ENCODE peak calls at places on chromosomes 12 and 14, in ten cellular contexts. One of them, this sample, is unnamed.

GRCh38 chr12:71972441-71973074 is 33.9 kb downstream of the TPH2 start:
- DNase-seq in upper lobe of right lung: no peak
- DNase-seq in fibroblast of the aortic adventitia: no peak
- DNase-seq in adrenal gland: no peak
- DNase-seq in left ventricle myocardium inferior: no peak
- DNase-seq in lower leg skin: no peak
- DNase-seq in OCI-LY7: peak; percentile 2
- DNase-seq in AG10803: no peak
- DNase-seq in right lobe of liver: no peak
- DNase-seq in body of pancreas: peak; percentile 42
- DNase-seq in this sample: no peak

GRCh38 chr12:93982847-93983315 is 165.5 kb upstream of the PLXNC1 start:
- DNase-seq in upper lobe of right lung: no peak
- DNase-seq in fibroblast of the aortic adventitia: peak; percentile 46
- DNase-seq in adrenal gland: no peak
- DNase-seq in left ventricle myocardium inferior: no peak
- DNase-seq in lower leg skin: no peak
- DNase-seq in OCI-LY7: no peak
- DNase-seq in AG10803: peak; percentile 61
- DNase-seq in right lobe of liver: no peak
- DNase-seq in body of pancreas: no peak
- DNase-seq in this sample: peak; percentile 61

GRCh38 chr14:96662116-96662901 is 134.9 kb upstream of the VRK1 start:
- DNase-seq in upper lobe of right lung: no peak
- DNase-seq in fibroblast of the aortic adventitia: no peak
- DNase-seq in adrenal gland: no peak
- DNase-seq in left ventricle myocardium inferior: no peak
- DNase-seq in lower leg skin: no peak
- DNase-seq in OCI-LY7: no peak
- DNase-seq in AG10803: no peak
- DNase-seq in right lobe of liver: no peak
- DNase-seq in body of pancreas: peak; percentile 10
- DNase-seq in this sample: no peak

GRCh38 chr14:90039253-90040010 is 22.4 kb upstream of the KCNK13 start:
- DNase-seq in upper lobe of right lung: no peak
- DNase-seq in fibroblast of the aortic adventitia: no peak
- DNase-seq in adrenal gland: no peak
- DNase-seq in left ventricle myocardium inferior: no peak
- DNase-seq in lower leg skin: peak; percentile 23
- DNase-seq in OCI-LY7: no peak
- DNase-seq in AG10803: no peak
- DNase-seq in right lobe of liver: no peak
- DNase-seq in body of pancreas: no peak
- DNase-seq in this sample: no peak

GRCh38 chr14:69673578-69674305 is 62.3 kb downstream of the SUSD6 start:
- DNase-seq in upper lobe of right lung: no peak
- DNase-seq in fibroblast of the aortic adventitia: no peak
- DNase-seq in adrenal gland: no peak
- DNase-seq in left ventricle myocardium inferior: no peak
- DNase-seq in lower leg skin: no peak
- DNase-seq in OCI-LY7: peak; percentile 52
- DNase-seq in AG10803: no peak
- DNase-seq in right lobe of liver: no peak
- DNase-seq in body of pancreas: peak; percentile 44
- DNase-seq in this sample: no peak

GRCh38 chr14:50688875-50689274 is 20.8 kb upstream of the SAV1 start:
- DNase-seq in upper lobe of right lung: no peak
- DNase-seq in fibroblast of the aortic adventitia: no peak
- DNase-seq in adrenal gland: no peak
- DNase-seq in left ventricle myocardium inferior: no peak
- DNase-seq in lower leg skin: no peak
- DNase-seq in OCI-LY7: no peak
- DNase-seq in AG10803: no peak
- DNase-seq in right lobe of liver: no peak
- DNase-seq in body of pancreas: no peak
- DNase-seq in this sample: no peak

GRCh38 chr12:76029982-76030377 is 1.6 kb downstream of the PHLDA1 start:
- DNase-seq in upper lobe of right lung: peak; percentile 60
- DNase-seq in fibroblast of the aortic adventitia: peak; percentile 68
- DNase-seq in adrenal gland: no peak
- DNase-seq in left ventricle myocardium inferior: no peak
- DNase-seq in lower leg skin: no peak
- DNase-seq in OCI-LY7: no peak
- DNase-seq in AG10803: peak; percentile 58
- DNase-seq in right lobe of liver: peak; percentile 29
- DNase-seq in body of pancreas: peak; percentile 16
- DNase-seq in this sample: no peak

GRCh38 chr12:27424631-27425230 is 21.8 kb upstream of the SMCO2 start:
- DNase-seq in upper lobe of right lung: no peak
- DNase-seq in fibroblast of the aortic adventitia: peak; percentile 88
- DNase-seq in adrenal gland: peak; percentile 34
- DNase-seq in left ventricle myocardium inferior: no peak
- DNase-seq in lower leg skin: no peak
- DNase-seq in OCI-LY7: peak; percentile 41
- DNase-seq in AG10803: peak; percentile 79
- DNase-seq in right lobe of liver: no peak
- DNase-seq in body of pancreas: peak; percentile 48
- DNase-seq in this sample: peak; percentile 67

GRCh38 chr12:89695830-89696229 is 12.8 kb downstream of the ATP2B1 start:
- DNase-seq in upper lobe of right lung: no peak
- DNase-seq in fibroblast of the aortic adventitia: no peak
- DNase-seq in adrenal gland: no peak
- DNase-seq in left ventricle myocardium inferior: no peak
- DNase-seq in lower leg skin: no peak
- DNase-seq in OCI-LY7: no peak
- DNase-seq in AG10803: no peak
- DNase-seq in right lobe of liver: no peak
- DNase-seq in body of pancreas: no peak
- DNase-seq in this sample: no peak

GRCh38 chr12:121805800-121806555 is 2.2 kb downstream of the SETD1B start:
- DNase-seq in upper lobe of right lung: no peak
- DNase-seq in fibroblast of the aortic adventitia: no peak
- DNase-seq in adrenal gland: peak; percentile 27
- DNase-seq in left ventricle myocardium inferior: no peak
- DNase-seq in lower leg skin: no peak
- DNase-seq in OCI-LY7: no peak
- DNase-seq in AG10803: no peak
- DNase-seq in right lobe of liver: peak; percentile 48
- DNase-seq in body of pancreas: no peak
- DNase-seq in this sample: no peak

GRCh38 chr12:10968765-10969456 is 17.8 kb downstream of the TAS2R50 start:
- DNase-seq in upper lobe of right lung: no peak
- DNase-seq in fibroblast of the aortic adventitia: peak; percentile 93
- DNase-seq in adrenal gland: peak; percentile 78
- DNase-seq in left ventricle myocardium inferior: peak; percentile 18
- DNase-seq in lower leg skin: peak; percentile 88
- DNase-seq in OCI-LY7: no peak
- DNase-seq in AG10803: peak; percentile 67
- DNase-seq in right lobe of liver: peak; percentile 29
- DNase-seq in body of pancreas: peak; percentile 31
- DNase-seq in this sample: peak; percentile 25

GRCh38 chr12:30598889-30599288 is 96.8 kb downstream of the IPO8 start:
- DNase-seq in upper lobe of right lung: no peak
- DNase-seq in fibroblast of the aortic adventitia: peak; percentile 27
- DNase-seq in adrenal gland: no peak
- DNase-seq in left ventricle myocardium inferior: no peak
- DNase-seq in lower leg skin: no peak
- DNase-seq in OCI-LY7: no peak
- DNase-seq in AG10803: no peak
- DNase-seq in right lobe of liver: no peak
- DNase-seq in body of pancreas: no peak
- DNase-seq in this sample: no peak

GRCh38 chr14:63727736-63728728 is at the start of gene SGPP1:
- DNase-seq in upper lobe of right lung: peak; percentile 90
- DNase-seq in fibroblast of the aortic adventitia: peak; percentile 63
- DNase-seq in adrenal gland: peak; percentile 93
- DNase-seq in left ventricle myocardium inferior: peak; percentile 84
- DNase-seq in lower leg skin: peak; percentile 92
- DNase-seq in OCI-LY7: peak; percentile 94
- DNase-seq in AG10803: peak; percentile 82
- DNase-seq in right lobe of liver: peak; percentile 88
- DNase-seq in body of pancreas: peak; percentile 95
- DNase-seq in this sample: no peak

GRCh38 chr14:101442451-101442850 is 118.8 kb upstream of the DIO3 start:
- DNase-seq in upper lobe of right lung: no peak
- DNase-seq in fibroblast of the aortic adventitia: no peak
- DNase-seq in adrenal gland: no peak
- DNase-seq in left ventricle myocardium inferior: no peak
- DNase-seq in lower leg skin: no peak
- DNase-seq in OCI-LY7: peak; percentile 75
- DNase-seq in AG10803: no peak
- DNase-seq in right lobe of liver: no peak
- DNase-seq in body of pancreas: no peak
- DNase-seq in this sample: no peak

GRCh38 chr12:28121899-28122655 is 68.2 kb upstream of the CCDC91 start:
- DNase-seq in upper lobe of right lung: no peak
- DNase-seq in fibroblast of the aortic adventitia: no peak
- DNase-seq in adrenal gland: no peak
- DNase-seq in left ventricle myocardium inferior: no peak
- DNase-seq in lower leg skin: no peak
- DNase-seq in OCI-LY7: no peak
- DNase-seq in AG10803: no peak
- DNase-seq in right lobe of liver: no peak
- DNase-seq in body of pancreas: no peak
- DNase-seq in this sample: no peak

GRCh38 chr12:81224626-81225025 is 146.7 kb downstream of the ACSS3 start:
- DNase-seq in upper lobe of right lung: no peak
- DNase-seq in fibroblast of the aortic adventitia: no peak
- DNase-seq in adrenal gland: no peak
- DNase-seq in left ventricle myocardium inferior: no peak
- DNase-seq in lower leg skin: no peak
- DNase-seq in OCI-LY7: no peak
- DNase-seq in AG10803: no peak
- DNase-seq in right lobe of liver: no peak
- DNase-seq in body of pancreas: no peak
- DNase-seq in this sample: no peak

GRCh38 chr14:52649511-52649910 is 45.8 kb downstream of the ERO1A start:
- DNase-seq in upper lobe of right lung: no peak
- DNase-seq in fibroblast of the aortic adventitia: no peak
- DNase-seq in adrenal gland: no peak
- DNase-seq in left ventricle myocardium inferior: no peak
- DNase-seq in lower leg skin: no peak
- DNase-seq in OCI-LY7: no peak
- DNase-seq in AG10803: no peak
- DNase-seq in right lobe of liver: no peak
- DNase-seq in body of pancreas: no peak
- DNase-seq in this sample: no peak

DNA sequence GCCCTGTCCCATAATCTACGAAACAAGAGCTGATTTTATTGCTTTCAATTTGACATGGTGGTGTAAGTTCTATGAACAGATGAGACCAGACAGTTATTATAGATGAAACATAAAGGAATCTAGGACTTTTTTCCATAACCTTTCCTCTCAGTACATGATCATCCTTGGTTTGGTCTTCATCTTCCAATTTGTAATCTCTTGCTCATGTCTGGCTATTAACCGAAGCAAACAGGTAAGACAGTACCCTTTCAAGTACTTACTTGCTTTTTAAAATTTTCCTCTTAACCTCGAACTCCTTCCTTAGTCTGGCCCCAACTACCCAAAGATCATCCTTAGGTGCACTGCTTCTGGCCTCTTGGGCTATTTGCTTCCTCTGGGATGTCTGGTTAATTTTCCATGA is 1.2 kb downstream of the TSPAN31 start:
- DNase-seq in upper lobe of right lung: no peak
- DNase-seq in fibroblast of the aortic adventitia: no peak
- DNase-seq in adrenal gland: no peak
- DNase-seq in left ventricle myocardium inferior: no peak
- DNase-seq in lower leg skin: no peak
- DNase-seq in OCI-LY7: no peak
- DNase-seq in AG10803: no peak
- DNase-seq in right lobe of liver: no peak
- DNase-seq in body of pancreas: no peak
- DNase-seq in this sample: no peak
- H3K4me3 ChIP-seq in upper lobe of right lung: peak overlapping the region; percentile 75
- H3K4me3 ChIP-seq in fibroblast of the aortic adventitia: peak overlapping the region; percentile 94
- H3K4me3 ChIP-seq in adrenal gland: peak overlapping the region; percentile 91
- H3K4me3 ChIP-seq in left ventricle myocardium inferior: peak overlapping the region; percentile 93
- H3K4me3 ChIP-seq in lower leg skin: no peak overlapping the region
- H3K4me3 ChIP-seq in OCI-LY7: no peak overlapping the region
- H3K4me3 ChIP-seq in AG10803: peak overlapping the region; percentile 99
- H3K4me3 ChIP-seq in right lobe of liver: no peak overlapping the region
- H3K4me3 ChIP-seq in body of pancreas: no peak overlapping the region
- H3K4me3 ChIP-seq in this sample: peak overlapping the region; percentile 69

DNA sequence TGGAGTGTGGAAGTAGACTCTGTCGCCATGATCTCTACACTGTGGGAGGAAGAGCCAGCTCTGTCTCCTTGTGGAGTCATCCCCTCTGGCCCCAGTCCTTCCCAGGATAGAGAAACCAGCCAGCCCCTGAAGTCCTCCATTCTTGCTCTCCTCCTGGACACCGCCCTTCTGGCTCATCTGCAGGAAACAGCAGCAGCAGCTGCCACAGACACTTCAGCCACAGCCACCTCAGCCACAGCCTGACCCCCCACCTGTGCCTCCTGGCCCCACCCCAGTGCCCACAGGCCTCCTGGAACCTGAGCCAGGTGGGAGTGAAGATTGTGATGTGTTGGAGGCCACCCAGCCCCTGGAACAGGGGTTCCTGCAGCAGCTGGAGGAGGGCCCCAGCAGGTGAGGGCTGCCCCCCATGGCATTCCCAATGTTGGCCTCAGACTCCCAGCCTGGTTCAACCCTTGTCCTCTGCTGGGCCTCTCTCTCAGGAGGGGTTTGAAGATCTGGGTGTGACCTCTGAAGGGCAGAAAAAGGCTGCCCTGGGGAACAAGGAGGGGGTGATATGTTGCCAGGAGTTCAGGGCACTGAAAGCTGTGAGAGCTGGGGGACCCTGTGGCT is 10.4 kb downstream of the PRPF40B start:
- DNase-seq in upper lobe of right lung: no peak
- DNase-seq in fibroblast of the aortic adventitia: no peak
- DNase-seq in adrenal gland: no peak
- DNase-seq in left ventricle myocardium inferior: no peak
- DNase-seq in lower leg skin: peak; percentile 66
- DNase-seq in OCI-LY7: no peak
- DNase-seq in AG10803: no peak
- DNase-seq in right lobe of liver: no peak
- DNase-seq in body of pancreas: no peak
- DNase-seq in this sample: no peak
- H3K4me3 ChIP-seq in upper lobe of right lung: no peak overlapping the region
- H3K4me3 ChIP-seq in fibroblast of the aortic adventitia: no peak overlapping the region
- H3K4me3 ChIP-seq in adrenal gland: no peak overlapping the region
- H3K4me3 ChIP-seq in left ventricle myocardium inferior: no peak overlapping the region
- H3K4me3 ChIP-seq in lower leg skin: no peak overlapping the region
- H3K4me3 ChIP-seq in OCI-LY7: no peak overlapping the region
- H3K4me3 ChIP-seq in AG10803: no peak overlapping the region
- H3K4me3 ChIP-seq in right lobe of liver: no peak overlapping the region
- H3K4me3 ChIP-seq in body of pancreas: no peak overlapping the region
- H3K4me3 ChIP-seq in this sample: no peak overlapping the region

GRCh38 chr14:36306836-36307235 is 13.6 kb downstream of the MBIP start:
- DNase-seq in upper lobe of right lung: no peak
- DNase-seq in fibroblast of the aortic adventitia: no peak
- DNase-seq in adrenal gland: no peak
- DNase-seq in left ventricle myocardium inferior: no peak
- DNase-seq in lower leg skin: no peak
- DNase-seq in OCI-LY7: no peak
- DNase-seq in AG10803: no peak
- DNase-seq in right lobe of liver: no peak
- DNase-seq in body of pancreas: no peak
- DNase-seq in this sample: no peak
- H3K4me3 ChIP-seq in upper lobe of right lung: no peak overlapping the region
- H3K4me3 ChIP-seq in fibroblast of the aortic adventitia: no peak overlapping the region
- H3K4me3 ChIP-seq in adrenal gland: no peak overlapping the region
- H3K4me3 ChIP-seq in left ventricle myocardium inferior: no peak overlapping the region
- H3K4me3 ChIP-seq in lower leg skin: no peak overlapping the region
- H3K4me3 ChIP-seq in OCI-LY7: no peak overlapping the region
- H3K4me3 ChIP-seq in AG10803: no peak overlapping the region
- H3K4me3 ChIP-seq in right lobe of liver: no peak overlapping the region
- H3K4me3 ChIP-seq in body of pancreas: no peak overlapping the region
- H3K4me3 ChIP-seq in this sample: no peak overlapping the region

GRCh38 chr12:51869490-51869865 is 18.4 kb upstream of the ANKRD33 start:
- DNase-seq in upper lobe of right lung: peak; percentile 44
- DNase-seq in fibroblast of the aortic adventitia: no peak
- DNase-seq in adrenal gland: no peak
- DNase-seq in left ventricle myocardium inferior: no peak
- DNase-seq in lower leg skin: no peak
- DNase-seq in OCI-LY7: no peak
- DNase-seq in AG10803: no peak
- DNase-seq in right lobe of liver: no peak
- DNase-seq in body of pancreas: no peak
- DNase-seq in this sample: no peak
- H3K4me3 ChIP-seq in upper lobe of right lung: peak overlapping the region; percentile 42
- H3K4me3 ChIP-seq in fibroblast of the aortic adventitia: no peak overlapping the region
- H3K4me3 ChIP-seq in adrenal gland: peak overlapping the region; percentile 59
- H3K4me3 ChIP-seq in left ventricle myocardium inferior: peak overlapping the region; percentile 67
- H3K4me3 ChIP-seq in lower leg skin: no peak overlapping the region
- H3K4me3 ChIP-seq in OCI-LY7: no peak overlapping the region
- H3K4me3 ChIP-seq in AG10803: peak overlapping the region; percentile 51
- H3K4me3 ChIP-seq in right lobe of liver: no peak overlapping the region
- H3K4me3 ChIP-seq in body of pancreas: no peak overlapping the region
- H3K4me3 ChIP-seq in this sample: peak overlapping the region; percentile 48